ENCODE peak calls at places on chromosomes 16 and 17, in eight cellular contexts. Y is GM23338, T is endothelial cell, D is sigmoid colon, O is AG09319, H is IMR-90, E is uterus, W is HFFc6. N is an unnamed sample.

GRCh38 chr17:82483204-82483660 is 24.7 kb downstream of the NARF start:
- DNase-seq in E (no peak), Y (no peak), H (no peak), T (no peak), W (no peak), D (no peak), O (no peak), N (no peak)

GRCh38 chr17:47604268-47604927 is 45.3 kb upstream of the KPNB1 start:
- DNase-seq in W (peak; percentile 26), T (no peak), D (no peak), Y (no peak), E (no peak), H (peak; percentile 85), O (peak; percentile 50), N (no peak)

GRCh38 chr16:69182730-69183416 is 4.1 kb upstream of the SNTB2 start:
- DNase-seq in D (peak; percentile 54), H (no peak), T (no peak), W (no peak), E (no peak), O (no peak), Y (no peak), N (no peak)

GRCh38 chr17:30554839-30555751 is 77.9 kb downstream of the GOSR1 start:
- DNase-seq in E (no peak), Y (peak; percentile 74), D (no peak), T (peak; percentile 45), O (no peak), H (peak; percentile 15), W (peak; percentile 42), N (peak; percentile 93)

GRCh38 chr17:4187076-4187475 is 44.1 kb downstream of the CYB5D2 start:
- DNase-seq in H (no peak), Y (peak; percentile 71), W (no peak), T (no peak), D (no peak), O (no peak), E (peak; percentile 58), N (peak; percentile 88)

GRCh38 chr17:11986179-11986938 is 10.9 kb downstream of the ZNF18 start:
- DNase-seq in W (no peak), E (peak; percentile 19), H (no peak), O (no peak), T (no peak), Y (no peak), D (no peak), N (peak; percentile 73)

GRCh38 chr16:85471469-85472431 is 141.4 kb upstream of the GSE1 start:
- DNase-seq in E (no peak), T (no peak), W (no peak), O (no peak), Y (no peak), D (peak; percentile 67), H (no peak), N (no peak)

GRCh38 chr16:5449901-5450300 is 352.3 kb upstream of the EEF2KMT start:
- DNase-seq in W (no peak), O (no peak), D (no peak), Y (peak; percentile 22), E (no peak), T (no peak), H (no peak), N (no peak)

GRCh38 chr17:6381052-6381451 is 53.9 kb downstream of the AIPL1 start:
- DNase-seq in D (no peak), Y (no peak), E (no peak), O (no peak), H (no peak), T (no peak), W (peak; percentile 40), N (no peak)

GRCh38 chr17:13031718-13032350 is 14.0 kb upstream of the ELAC2 start:
- DNase-seq in E (peak; percentile 44), T (peak; percentile 46), D (peak; percentile 71), O (no peak), W (peak; percentile 30), H (peak; percentile 47), Y (peak; percentile 79), N (peak; percentile 86)

GRCh38 chr17:6355196-6355595 is 79.7 kb downstream of the AIPL1 start:
- DNase-seq in W (no peak), E (no peak), Y (no peak), O (no peak), H (no peak), D (no peak), T (no peak), N (peak; percentile 35)

GRCh38 chr16:3101018-3101840 is 2.1 kb upstream of the ZSCAN10 start:
- DNase-seq in H (no peak), W (peak; percentile 9), Y (peak; percentile 90), O (no peak), T (peak; percentile 46), D (no peak), E (no peak), N (peak; percentile 83)

GRCh38 chr16:87560428-87561199 is 41.7 kb upstream of the JPH3 start:
- DNase-seq in E (no peak), D (no peak), Y (peak; percentile 93), O (no peak), W (no peak), H (no peak), T (peak; percentile 55), N (peak; percentile 92)

GRCh38 chr17:79874329-79874981 is 35.2 kb upstream of the CBX4 start:
- DNase-seq in E (no peak), W (no peak), D (no peak), Y (peak; percentile 79), H (peak; percentile 24), T (peak; percentile 31), O (no peak), N (peak; percentile 72)

DNA sequence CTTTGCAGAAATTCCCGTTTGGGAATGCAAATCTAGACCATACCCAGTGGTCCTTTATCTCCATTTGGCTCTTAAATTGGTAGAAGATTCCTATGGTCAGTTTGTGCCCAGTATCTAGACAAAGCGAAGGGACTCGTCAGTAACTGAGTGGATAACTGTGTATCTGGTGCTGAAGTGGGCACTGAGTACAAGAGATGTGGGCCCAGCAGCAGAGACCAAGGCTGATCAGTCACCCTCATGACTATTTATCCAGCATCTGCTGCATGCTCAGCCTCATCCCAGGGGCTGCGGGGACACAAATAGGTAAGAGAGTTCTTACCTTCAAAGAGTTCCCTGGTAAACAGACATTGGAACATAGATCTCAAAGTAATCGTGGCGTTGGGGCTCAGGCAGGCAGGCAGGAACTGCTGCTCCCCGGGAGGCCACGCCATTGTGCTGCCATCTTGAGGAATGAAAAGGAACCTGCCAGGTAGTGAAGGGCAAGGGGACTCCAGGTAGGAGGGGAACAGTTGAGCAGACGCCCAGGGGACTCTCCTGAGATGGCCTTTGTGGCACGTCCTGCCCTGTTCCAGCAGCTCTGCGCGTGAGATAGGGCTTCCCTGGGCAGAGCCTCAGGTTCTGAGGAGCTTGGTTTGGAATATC is 10.3 kb downstream of the NT5M start:
- DNase-seq in W (no peak), H (no peak), Y (peak; percentile 89), D (peak; percentile 55), T (peak; percentile 48), E (no peak), O (no peak), N (peak; percentile 95)
- TF ChIP-seq CTCF in W (peak; percentile 54), H (peak; percentile 34), Y (peak; percentile 67), D (no peak), T (no peak), E (peak; percentile 22), O (peak; percentile 15), N (peak; percentile 81)

DNA sequence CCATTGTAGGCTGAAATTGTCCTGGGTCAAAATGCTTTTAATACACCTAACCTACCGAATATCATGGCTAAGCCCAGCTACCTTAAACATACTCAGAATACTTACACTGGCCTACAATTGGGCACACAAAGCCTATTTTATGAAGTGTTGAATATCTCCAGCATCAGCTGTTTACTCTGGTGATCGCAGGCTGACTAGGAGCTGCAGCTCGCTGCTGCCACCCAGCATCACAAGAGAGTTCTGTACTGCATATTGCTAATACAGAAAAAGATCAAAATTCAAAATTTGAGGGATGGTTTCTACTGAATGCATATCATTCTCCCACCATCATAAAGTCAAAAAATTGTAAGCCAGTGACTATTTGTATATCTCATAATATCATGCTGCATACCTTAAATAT is 55.3 kb downstream of the ULK2 start:
- DNase-seq in T (no peak), O (no peak), D (no peak), Y (peak; percentile 15), W (peak; percentile 29), H (peak; percentile 10), E (no peak), N (peak; percentile 59)
- TF ChIP-seq CTCF in T (no peak), O (no peak), D (no peak), Y (peak; percentile 49), W (peak; percentile 65), H (peak; percentile 31), E (no peak), N (peak; percentile 67)

DNA sequence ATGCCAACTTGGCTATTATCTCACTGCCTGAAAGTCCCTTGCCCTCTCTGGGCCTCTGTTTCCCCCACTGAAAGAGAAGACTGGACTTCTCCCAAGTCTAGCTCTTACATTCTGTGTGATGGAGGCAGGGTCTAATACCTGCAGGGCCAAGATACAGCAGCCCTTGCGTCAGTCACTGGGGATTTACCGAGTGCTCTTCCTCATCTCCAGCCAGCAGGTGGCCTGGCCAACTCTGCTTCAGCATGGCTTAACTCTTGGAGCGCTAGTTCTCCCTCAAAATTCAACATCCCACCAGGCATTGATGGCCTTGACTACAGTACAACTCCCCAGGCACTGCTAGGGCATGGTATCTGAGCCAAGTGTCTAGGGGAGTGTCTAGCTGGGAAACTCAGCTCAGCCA is 19.9 kb upstream of the MTMR4 start:
- DNase-seq in T (no peak), E (no peak), W (no peak), Y (peak; percentile 38), D (no peak), H (no peak), O (no peak), N (no peak)
- TF ChIP-seq CTCF in T (peak; percentile 16), E (no peak), W (peak; percentile 34), Y (no peak), D (no peak), H (no peak), O (no peak), N (peak; percentile 61)

GRCh38 chr16:67197704-67198103 is 1.2 kb upstream of the ELMO3 start:
- DNase-seq in Y (no peak), O (no peak), D (no peak), E (no peak), W (no peak), T (no peak), H (no peak), N (no peak)

GRCh38 chr16:67199808-67200198 is 872 bp downstream of the ELMO3 start:
- DNase-seq in O (no peak), H (no peak), W (no peak), T (peak; percentile 60), E (no peak), Y (peak; percentile 82), D (no peak), N (peak; percentile 86)

GRCh38 chr16:67199011-67199807 is at the start of gene ELMO3:
- DNase-seq in H (no peak), T (peak; percentile 71), Y (peak; percentile 89), E (no peak), W (no peak), D (no peak), O (no peak), N (peak; percentile 93)

GRCh38 chr16:67196881-67197280 is 2.0 kb upstream of the ELMO3 start:
- DNase-seq in Y (no peak), E (no peak), W (no peak), T (no peak), H (no peak), O (no peak), D (no peak), N (no peak)

DNA sequence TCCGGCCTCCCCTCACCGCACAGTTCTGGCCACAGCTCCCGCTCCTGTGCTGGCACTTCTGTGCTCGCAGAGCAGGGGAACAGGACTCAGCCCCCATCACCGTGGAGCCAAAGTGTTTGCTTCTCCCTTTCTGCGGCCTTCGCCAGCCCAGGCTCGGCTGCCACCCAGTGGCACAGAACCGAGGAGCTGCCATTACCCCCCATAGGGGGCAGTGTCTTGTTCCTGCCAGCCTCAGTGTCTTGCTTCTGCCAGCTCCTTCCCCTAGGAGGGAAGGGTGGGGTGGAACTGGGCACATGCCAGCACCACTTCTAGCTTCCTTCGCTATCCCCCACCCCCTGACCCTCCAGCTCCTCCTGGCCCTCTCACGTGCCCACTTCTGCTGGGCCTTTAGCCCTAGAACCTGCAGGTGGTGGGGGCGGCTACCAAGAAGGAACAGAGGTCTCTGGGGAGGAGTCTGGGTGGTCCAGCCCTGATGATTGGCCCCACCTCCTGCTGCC is 645 bp upstream of the ELMO3 start:
- DNase-seq in D (no peak), T (peak; percentile 60), H (peak; percentile 29), O (no peak), E (no peak), W (no peak), Y (peak; percentile 68), N (peak; percentile 84)
- TF ChIP-seq CTCF in D (no peak), T (peak; percentile 61), H (peak; percentile 77), O (peak; percentile 67), E (peak; percentile 33), W (peak; percentile 75), Y (peak; percentile 69), N (peak; percentile 79)